ENCODE peak calls at places on chromosomes 12 and 14, in four cellular contexts. One of them, this sample, is unnamed.

GRCh38 chr12:4171742-4172141 is 101.8 kb upstream of the CCND2 start:
- DNase-seq in neuronal stem cell: no peak
- DNase-seq in Right ventricle myocardium superior: no peak
- DNase-seq in CD8-positive, alpha-beta memory T cell: no peak
- DNase-seq in this sample: no peak

GRCh38 chr14:92122351-92122677 is 545 bp downstream of the CPSF2 start:
- DNase-seq in Right ventricle myocardium superior: no peak
- DNase-seq in CD8-positive, alpha-beta memory T cell: no peak
- DNase-seq in neuronal stem cell: peak
- DNase-seq in this sample: no peak

GRCh38 chr12:51528852-51529545 is 62.0 kb upstream of the SCN8A start:
- DNase-seq in neuronal stem cell: no peak
- DNase-seq in CD8-positive, alpha-beta memory T cell: no peak
- DNase-seq in Right ventricle myocardium superior: no peak
- DNase-seq in this sample: no peak

GRCh38 chr12:119990382-119990874 is 1.4 kb downstream of the BICDL1 start:
- DNase-seq in neuronal stem cell: no peak
- DNase-seq in CD8-positive, alpha-beta memory T cell: no peak
- DNase-seq in Right ventricle myocardium superior: no peak
- DNase-seq in this sample: no peak

GRCh38 chr14:65819567-65819966 is 407.0 kb downstream of the FUT8 start:
- DNase-seq in CD8-positive, alpha-beta memory T cell: no peak
- DNase-seq in neuronal stem cell: no peak
- DNase-seq in Right ventricle myocardium superior: no peak
- DNase-seq in this sample: no peak

GRCh38 chr14:70785556-70785955 is 23.8 kb downstream of the MAP3K9 start:
- DNase-seq in neuronal stem cell: no peak
- DNase-seq in Right ventricle myocardium superior: no peak
- DNase-seq in CD8-positive, alpha-beta memory T cell: no peak
- DNase-seq in this sample: no peak

GRCh38 chr12:88108021-88108420 is 33.9 kb downstream of the CEP290 start:
- DNase-seq in Right ventricle myocardium superior: no peak
- DNase-seq in CD8-positive, alpha-beta memory T cell: no peak
- DNase-seq in neuronal stem cell: no peak
- DNase-seq in this sample: no peak

GRCh38 chr14:103488071-103488470 is 34.6 kb downstream of the CKB start:
- DNase-seq in neuronal stem cell: no peak
- DNase-seq in Right ventricle myocardium superior: no peak
- DNase-seq in CD8-positive, alpha-beta memory T cell: no peak
- DNase-seq in this sample: no peak

GRCh38 chr14:103279129-103280025 is 54.7 kb upstream of the EIF5 start:
- DNase-seq in CD8-positive, alpha-beta memory T cell: no peak
- DNase-seq in neuronal stem cell: no peak
- DNase-seq in Right ventricle myocardium superior: no peak
- DNase-seq in this sample: peak

GRCh38 chr12:77725611-77726010 is 105.1 kb upstream of the NAV3 start:
- DNase-seq in Right ventricle myocardium superior: no peak
- DNase-seq in neuronal stem cell: no peak
- DNase-seq in CD8-positive, alpha-beta memory T cell: no peak
- DNase-seq in this sample: no peak

GRCh38 chr14:31357279-31357678 is 63.1 kb downstream of the HEATR5A start:
- DNase-seq in neuronal stem cell: no peak
- DNase-seq in Right ventricle myocardium superior: no peak
- DNase-seq in CD8-positive, alpha-beta memory T cell: no peak
- DNase-seq in this sample: no peak

GRCh38 chr12:112183141-112183581 is 57.8 kb downstream of the TRAFD1 start:
- DNase-seq in neuronal stem cell: no peak
- DNase-seq in CD8-positive, alpha-beta memory T cell: no peak
- DNase-seq in Right ventricle myocardium superior: no peak
- DNase-seq in this sample: no peak

GRCh38 chr12:40959041-40959440 is 229.1 kb upstream of the PDZRN4 start:
- DNase-seq in CD8-positive, alpha-beta memory T cell: no peak
- DNase-seq in neuronal stem cell: no peak
- DNase-seq in Right ventricle myocardium superior: no peak
- DNase-seq in this sample: no peak

GRCh38 chr14:68816183-68816942 is 23.5 kb upstream of the ZFP36L1 start:
- DNase-seq in Right ventricle myocardium superior: peak
- DNase-seq in CD8-positive, alpha-beta memory T cell: peak
- DNase-seq in neuronal stem cell: peak
- DNase-seq in this sample: peak

GRCh38 chr14:90300649-90301048 is 31.1 kb downstream of the NRDE2 start:
- DNase-seq in Right ventricle myocardium superior: no peak
- DNase-seq in CD8-positive, alpha-beta memory T cell: no peak
- DNase-seq in neuronal stem cell: no peak
- DNase-seq in this sample: no peak

GRCh38 chr12:44812062-44812461 is 64.1 kb downstream of the NELL2 start:
- DNase-seq in Right ventricle myocardium superior: no peak
- DNase-seq in neuronal stem cell: no peak
- DNase-seq in CD8-positive, alpha-beta memory T cell: peak
- DNase-seq in this sample: no peak

GRCh38 chr12:117850048-117850447 is 118.7 kb downstream of the KSR2 start:
- DNase-seq in neuronal stem cell: peak
- DNase-seq in CD8-positive, alpha-beta memory T cell: no peak
- DNase-seq in Right ventricle myocardium superior: no peak
- DNase-seq in this sample: peak

GRCh38 chr14:69129264-69129880 is 23.5 kb downstream of the DCAF5 start:
- DNase-seq in neuronal stem cell: peak
- DNase-seq in CD8-positive, alpha-beta memory T cell: peak
- DNase-seq in Right ventricle myocardium superior: peak
- DNase-seq in this sample: peak

GRCh38 chr14:105473677-105474477 is 744 bp upstream of the CRIP2 start:
- DNase-seq in CD8-positive, alpha-beta memory T cell: peak
- DNase-seq in neuronal stem cell: peak
- DNase-seq in Right ventricle myocardium superior: peak
- DNase-seq in this sample: peak

GRCh38 chr12:75765170-75766059 is 254.0 kb upstream of the KRR1 start:
- DNase-seq in neuronal stem cell: no peak
- DNase-seq in Right ventricle myocardium superior: no peak
- DNase-seq in CD8-positive, alpha-beta memory T cell: no peak
- DNase-seq in this sample: no peak

GRCh38 chr12:54398995-54399793 is 14.7 kb upstream of the ZNF385A start:
- DNase-seq in CD8-positive, alpha-beta memory T cell: peak
- DNase-seq in neuronal stem cell: peak
- DNase-seq in Right ventricle myocardium superior: peak
- DNase-seq in this sample: peak

GRCh38 chr14:23545740-23546411 is 5.7 kb downstream of the ZFHX2 start:
- DNase-seq in CD8-positive, alpha-beta memory T cell: no peak
- DNase-seq in Right ventricle myocardium superior: no peak
- DNase-seq in neuronal stem cell: no peak
- DNase-seq in this sample: no peak

GRCh38 chr14:23110579-23111375 is 6.0 kb upstream of the CIROP start:
- DNase-seq in neuronal stem cell: no peak
- DNase-seq in CD8-positive, alpha-beta memory T cell: no peak
- DNase-seq in Right ventricle myocardium superior: no peak
- DNase-seq in this sample: no peak

GRCh38 chr12:132724506-132725220 is 14.0 kb downstream of the PGAM5 start:
- DNase-seq in Right ventricle myocardium superior: peak
- DNase-seq in CD8-positive, alpha-beta memory T cell: no peak
- DNase-seq in neuronal stem cell: no peak
- DNase-seq in this sample: peak

GRCh38 chr14:54229136-54229535 is 167.7 kb upstream of the CDKN3 start:
- DNase-seq in CD8-positive, alpha-beta memory T cell: no peak
- DNase-seq in neuronal stem cell: no peak
- DNase-seq in Right ventricle myocardium superior: no peak
- DNase-seq in this sample: no peak

GRCh38 chr12:21894792-21895392 is 46.3 kb downstream of the ABCC9 start:
- DNase-seq in CD8-positive, alpha-beta memory T cell: no peak
- DNase-seq in neuronal stem cell: no peak
- DNase-seq in Right ventricle myocardium superior: no peak
- DNase-seq in this sample: no peak

GRCh38 chr12:131387281-131388163 is 323.4 kb upstream of the SFSWAP start:
- DNase-seq in neuronal stem cell: no peak
- DNase-seq in CD8-positive, alpha-beta memory T cell: no peak
- DNase-seq in Right ventricle myocardium superior: no peak
- DNase-seq in this sample: no peak

GRCh38 chr14:74630881-74631690 is 19.0 kb upstream of the LTBP2 start:
- DNase-seq in CD8-positive, alpha-beta memory T cell: no peak
- DNase-seq in Right ventricle myocardium superior: peak
- DNase-seq in neuronal stem cell: no peak
- DNase-seq in this sample: no peak

GRCh38 chr12:53596920-53597363 is 29.2 kb downstream of the ATF7 start:
- DNase-seq in Right ventricle myocardium superior: no peak
- DNase-seq in neuronal stem cell: no peak
- DNase-seq in CD8-positive, alpha-beta memory T cell: no peak
- DNase-seq in this sample: no peak